ENCODE peak calls at places on chromosomes 6 and 20, in five cellular contexts. S, R, D, J and N are unnamed samples.

GRCh38 chr6:107030151-107030550 is 2.2 kb downstream of the MTRES1 start:
- DNase-seq in J (no peak), D (peak), R (no peak), S (no peak), N (no peak)

GRCh38 chr6:122028933-122029332 is 370.5 kb upstream of the HSF2 start:
- DNase-seq in S (no peak), R (no peak), D (no peak), J (no peak), N (no peak)

GRCh38 chr6:159966981-159967380 is 1.9 kb upstream of the IGF2R start:
- DNase-seq in D (peak), S (no peak), R (no peak), J (no peak), N (no peak)

GRCh38 chr6:11429577-11429976 is 108.0 kb upstream of the TMEM170B start:
- DNase-seq in D (no peak), S (no peak), J (no peak), R (no peak), N (no peak)

GRCh38 chr6:22457986-22458385 is 111.4 kb upstream of the HDGFL1 start:
- DNase-seq in S (no peak), D (peak), R (no peak), J (no peak), N (no peak)

GRCh38 chr20:3239026-3239866 is at the start of gene SLC4A11:
- DNase-seq in J (peak), S (peak), R (peak), D (peak), N (peak)

GRCh38 chr6:131132360-131132759 is 2.9 kb upstream of the AKAP7 start:
- DNase-seq in J (no peak), S (no peak), R (no peak), D (no peak), N (no peak)

GRCh38 chr6:27630727-27631613 is 158.1 kb upstream of the ZNF184 start:
- DNase-seq in D (peak), S (no peak), J (peak), R (peak), N (no peak)

GRCh38 chr6:132933085-132933484 is 118.7 kb downstream of the RPS12 start:
- DNase-seq in R (no peak), S (no peak), D (no peak), J (no peak), N (no peak)

GRCh38 chr6:20693466-20694063 is 159.3 kb downstream of the CDKAL1 start:
- DNase-seq in J (no peak), D (peak), S (no peak), R (no peak), N (no peak)

GRCh38 chr6:56314683-56315523 is 67.5 kb upstream of the COL21A1 start:
- DNase-seq in R (no peak), S (no peak), J (peak), D (peak), N (no peak)

GRCh38 chr6:34587325-34587724 is 31.2 kb upstream of the SPDEF start:
- DNase-seq in D (no peak), J (no peak), R (peak), S (no peak), N (no peak)

GRCh38 chr20:14712302-14712739 is 374.9 kb upstream of the FLRT3 start:
- DNase-seq in J (peak), R (no peak), S (no peak), D (peak), N (no peak)

GRCh38 chr6:138486249-138487121 is 12.8 kb downstream of the NHSL1 start:
- DNase-seq in D (no peak), R (no peak), S (no peak), J (no peak), N (no peak)

GRCh38 chr6:122778961-122779671 is 400 bp upstream of the FABP7 start:
- DNase-seq in S (no peak), R (no peak), J (no peak), D (no peak), N (no peak)

GRCh38 chr6:140909156-140909555 is 1223.6 kb upstream of the GJE1 start:
- DNase-seq in J (no peak), R (no peak), D (peak), S (no peak), N (no peak)

GRCh38 chr6:142372348-142372747 is 70.5 kb downstream of the ADGRG6 start:
- DNase-seq in S (no peak), R (no peak), D (peak), J (peak), N (no peak)

GRCh38 chr20:47681977-47682812 is 103.1 kb downstream of the SULF2 start:
- DNase-seq in S (no peak), J (peak), R (no peak), D (no peak), N (peak)

GRCh38 chr20:4112490-4113420 is 97.4 kb upstream of the RNF24 start:
- DNase-seq in J (no peak), S (no peak), R (peak), D (peak), N (peak)

GRCh38 chr6:101070044-101070608 is 189.0 kb upstream of the ASCC3 start:
- DNase-seq in D (no peak), R (no peak), J (no peak), S (no peak), N (no peak)

GRCh38 chr20:10523438-10523837 is 88.3 kb downstream of the SLX4IP start:
- DNase-seq in S (no peak), R (no peak), D (no peak), J (no peak), N (no peak)

GRCh38 chr6:117028256-117028655 is 151.2 kb downstream of the RFX6 start:
- DNase-seq in D (no peak), J (no peak), S (no peak), R (no peak), N (no peak)

GRCh38 chr6:157392927-157393666 is 12.1 kb downstream of the ZDHHC14 start:
- DNase-seq in D (no peak), S (no peak), R (peak), J (no peak), N (no peak)

GRCh38 chr6:163813979-163814493 is 399.5 kb downstream of the QKI start:
- DNase-seq in R (no peak), D (no peak), J (no peak), S (no peak), N (no peak)

GRCh38 chr20:38173237-38174156 is 8.4 kb upstream of the TGM2 start:
- DNase-seq in D (peak), R (no peak), J (peak), S (no peak), N (no peak)

GRCh38 chr20:33501000-33501399 is 11.1 kb downstream of the CBFA2T2 start:
- DNase-seq in S (no peak), J (no peak), D (no peak), R (no peak), N (no peak)

GRCh38 chr6:142318714-142319113 is 16.9 kb downstream of the ADGRG6 start:
- DNase-seq in S (no peak), R (no peak), D (no peak), J (no peak), N (no peak)

GRCh38 chr6:137497722-137498463 is 3.7 kb upstream of the OLIG3 start:
- DNase-seq in S (no peak), R (no peak), J (no peak), D (no peak), N (no peak)

GRCh38 chr20:61746781-61747180 is 318.9 kb downstream of the TAF4 start:
- DNase-seq in J (no peak), D (no peak), R (no peak), S (no peak), N (no peak)

DNA sequence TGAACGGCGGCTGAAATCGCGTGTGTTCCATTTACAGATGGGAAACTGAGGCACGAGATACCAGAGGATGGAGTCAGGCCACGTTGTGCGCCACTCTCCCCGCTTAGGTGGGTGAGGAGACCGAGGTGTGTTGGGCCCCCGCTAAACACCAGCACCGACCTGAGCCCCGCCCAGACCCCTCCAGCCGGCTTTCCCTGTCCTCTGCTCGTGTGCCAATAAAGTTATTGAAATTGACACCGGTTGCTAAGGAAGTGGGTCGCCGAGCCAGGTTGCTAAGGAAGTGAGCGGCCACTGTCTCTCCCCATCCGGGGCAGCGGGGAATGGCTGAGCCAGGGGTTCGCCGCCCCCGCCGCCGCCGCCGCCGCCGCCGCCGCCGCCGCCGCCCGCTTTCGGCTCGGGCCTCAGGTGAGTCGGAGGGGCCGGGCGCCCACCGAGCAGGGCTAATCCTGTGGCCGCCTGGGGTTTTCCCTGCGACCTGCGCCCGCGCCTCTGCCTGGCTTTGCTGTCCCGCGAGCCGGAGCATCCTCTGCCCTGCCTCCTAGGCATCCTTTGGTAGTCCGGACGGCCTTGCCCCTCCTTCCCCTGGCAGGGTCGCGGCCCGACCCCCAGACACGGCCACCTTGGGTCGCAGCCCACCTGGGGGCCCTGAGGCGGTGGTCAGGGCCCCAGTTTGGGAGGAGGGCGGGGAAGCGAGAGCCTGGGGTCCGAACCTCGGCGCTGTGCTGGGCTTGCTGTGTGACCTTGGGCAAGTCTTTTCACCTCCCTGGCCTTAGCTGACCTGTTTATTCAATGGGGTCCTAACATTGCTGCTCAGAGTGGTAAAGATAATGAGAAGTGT is at the start of gene KIF3B:
- DNase-seq in D (peak), S (peak), R (peak), J (peak), N (peak)
- TF ChIP-seq POLR2A in D (no peak), S (peak), R (no peak), J (peak), N (no peak)

DNA sequence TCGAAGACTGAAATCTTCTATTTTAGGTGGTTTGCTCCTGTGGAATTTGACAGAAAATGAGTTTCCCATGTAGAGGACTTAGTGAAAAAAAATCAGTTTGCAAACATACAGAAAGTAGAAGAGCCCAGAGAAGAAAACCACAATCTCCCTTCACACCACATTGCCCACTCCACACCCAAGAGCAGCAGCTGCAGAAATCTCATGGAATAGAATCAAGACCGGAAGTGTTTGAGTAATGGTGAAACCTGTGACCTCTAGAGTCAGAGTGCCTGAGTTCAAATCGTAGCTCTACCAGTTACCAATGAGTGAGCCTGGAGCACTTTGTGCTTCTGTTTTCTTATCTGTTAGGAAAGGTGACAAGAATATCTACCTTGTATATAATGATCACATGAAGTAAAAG is 4.6 kb downstream of the SIRPG start:
- DNase-seq in D (no peak), J (no peak), R (no peak), S (no peak), N (no peak)
- H3K4me3 ChIP-seq in D (no peak), J (no peak), R (no peak), S (no peak), N (no peak)

GRCh38 chr20:59708326-59708725 is 104.0 kb downstream of the PHACTR3 start:
- DNase-seq in S (no peak), R (no peak), J (no peak), D (no peak), N (no peak)

GRCh38 chr20:59706106-59706693 is 101.9 kb downstream of the PHACTR3 start:
- DNase-seq in R (no peak), J (no peak), S (no peak), D (no peak), N (no peak)

GRCh38 chr20:59709636-59710035 is 105.3 kb downstream of the PHACTR3 start:
- DNase-seq in R (no peak), S (no peak), J (no peak), D (no peak), N (no peak)

GRCh38 chr20:59703046-59703445 is 98.7 kb downstream of the PHACTR3 start:
- DNase-seq in J (no peak), D (no peak), R (no peak), S (no peak), N (no peak)

GRCh38 chr20:59705651-59706101 is 101.3 kb downstream of the PHACTR3 start:
- DNase-seq in S (no peak), R (no peak), J (no peak), D (no peak), N (peak)
- TF ChIP-seq CTCF in S (no peak), R (no peak), J (no peak), D (no peak), N (no peak)

DNA sequence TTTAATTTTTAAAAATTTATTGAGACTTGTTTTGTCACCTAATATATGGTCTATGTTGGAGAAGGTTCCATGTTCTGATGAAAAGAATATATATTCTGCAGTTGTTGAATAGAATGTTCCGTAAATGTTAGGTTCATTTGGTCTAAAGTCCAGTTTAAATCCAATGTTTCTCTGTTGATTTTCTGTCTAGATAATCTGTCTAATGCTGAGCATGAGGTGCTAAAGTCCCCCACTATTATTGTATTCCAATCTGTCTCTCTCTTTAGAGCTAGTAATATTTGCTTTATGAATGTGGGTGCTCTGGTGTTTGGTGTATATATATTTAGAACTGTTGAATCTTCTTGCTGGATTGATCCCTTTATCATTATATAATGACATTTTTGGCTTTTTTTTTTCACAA is 15.5 kb downstream of the TRIM15 start:
- DNase-seq in D (no peak), R (no peak), J (no peak), S (no peak), N (no peak)
- TF ChIP-seq POLR2A in D (no peak), R (no peak), J (no peak), S (no peak), N (no peak)